ENCODE peak calls at places on chromosomes 11 and 22, in nine cellular contexts. F is BJ, M is PC-9, K is colonic mucosa, S is hepatocyte, B is AG04450, D is dorsolateral prefrontal cortex, W is IMR-90, J is neuronal stem cell. L is an unnamed sample.

GRCh38 chr22:33803371-33803770 is 116.9 kb downstream of the LARGE1 start:
- DNase-seq in F (peak; percentile 97), M (no peak), K (no peak), S (peak; percentile 46), B (peak; percentile 90), D (peak; percentile 37), W (peak; percentile 98), J (no peak), L (no peak)

GRCh38 chr11:94623120-94623735 is 56.1 kb downstream of the PIWIL4 start:
- DNase-seq in F (peak; percentile 23), M (peak; percentile 87), K (peak; percentile 35), S (peak; percentile 87), B (peak; percentile 46), D (peak; percentile 41), W (peak; percentile 78), J (peak; percentile 75), L (peak; percentile 90)

GRCh38 chr11:1107316-1108245 is 32.9 kb downstream of the MUC2 start:
- DNase-seq in F (no peak), M (no peak), K (no peak), S (no peak), B (no peak), D (no peak), W (no peak), J (no peak), L (no peak)

GRCh38 chr11:73389902-73390301 is 13.7 kb downstream of the RELT start:
- DNase-seq in F (no peak), M (no peak), K (no peak), S (no peak), B (no peak), D (no peak), W (no peak), J (no peak), L (no peak)

GRCh38 chr11:119685073-119685746 is 43.8 kb downstream of the NECTIN1 start:
- DNase-seq in F (no peak), M (no peak), K (no peak), S (no peak), B (no peak), D (no peak), W (no peak), J (no peak), L (no peak)

GRCh38 chr11:57131080-57131790 is 50.5 kb upstream of the LRRC55 start:
- DNase-seq in F (no peak), M (peak; percentile 45), K (peak; percentile 32), S (peak; percentile 62), B (no peak), D (peak; percentile 15), W (peak; percentile 13), J (peak; percentile 54), L (peak; percentile 69)

GRCh38 chr11:113906038-113906437 is 1.4 kb downstream of the HTR3B start:
- DNase-seq in F (peak; percentile 5), M (peak; percentile 45), K (peak; percentile 68), S (peak; percentile 85), B (peak; percentile 8), D (no peak), W (peak; percentile 51), J (peak; percentile 24), L (peak; percentile 63)

GRCh38 chr11:122998727-122999370 is 17.2 kb upstream of the BSX start:
- DNase-seq in F (peak; percentile 19), M (no peak), K (no peak), S (no peak), B (no peak), D (no peak), W (no peak), J (no peak), L (no peak)

GRCh38 chr11:75784085-75784478 is 15.5 kb downstream of the DGAT2 start:
- DNase-seq in F (no peak), M (no peak), K (no peak), S (no peak), B (no peak), D (no peak), W (no peak), J (no peak), L (no peak)

GRCh38 chr11:77407613-77408012 is 66.3 kb downstream of the PAK1 start:
- DNase-seq in F (peak; percentile 57), M (peak; percentile 86), K (peak; percentile 85), S (peak; percentile 69), B (peak; percentile 41), D (no peak), W (peak; percentile 92), J (no peak), L (peak; percentile 86)

GRCh38 chr11:94740975-94741707 is 27.0 kb upstream of the AMOTL1 start:
- DNase-seq in F (no peak), M (peak; percentile 79), K (no peak), S (peak; percentile 77), B (no peak), D (no peak), W (peak; percentile 69), J (peak; percentile 49), L (peak; percentile 80)

GRCh38 chr11:31887180-31887579 is 76.1 kb upstream of the PAX6 start:
- DNase-seq in F (no peak), M (no peak), K (no peak), S (no peak), B (no peak), D (no peak), W (no peak), J (no peak), L (no peak)

GRCh38 chr22:19963863-19964642 is 22.4 kb upstream of the TXNRD2 start:
- DNase-seq in F (no peak), M (no peak), K (no peak), S (no peak), B (no peak), D (no peak), W (no peak), J (no peak), L (no peak)

GRCh38 chr11:95327273-95327948 is 96.4 kb upstream of the SESN3 start:
- DNase-seq in F (no peak), M (no peak), K (no peak), S (no peak), B (no peak), D (no peak), W (no peak), J (no peak), L (peak; percentile 50)

GRCh38 chr22:27391092-27391770 is 410.3 kb downstream of the MN1 start:
- DNase-seq in F (no peak), M (no peak), K (no peak), S (peak; percentile 32), B (no peak), D (no peak), W (no peak), J (no peak), L (no peak)

GRCh38 chr22:41801886-41802285 is 1.4 kb downstream of the CCDC134 start:
- DNase-seq in F (no peak), M (no peak), K (no peak), S (no peak), B (no peak), D (no peak), W (no peak), J (no peak), L (no peak)
- H3K4me3 ChIP-seq in F (no peak overlapping the region), M (peak overlapping the region; percentile 71), K (no peak overlapping the region), S (peak overlapping the region; percentile 61), B (peak overlapping the region; percentile 1), D (no peak overlapping the region), W (no peak overlapping the region), J (peak overlapping the region; percentile 67), L (peak overlapping the region; percentile 93)

DNA sequence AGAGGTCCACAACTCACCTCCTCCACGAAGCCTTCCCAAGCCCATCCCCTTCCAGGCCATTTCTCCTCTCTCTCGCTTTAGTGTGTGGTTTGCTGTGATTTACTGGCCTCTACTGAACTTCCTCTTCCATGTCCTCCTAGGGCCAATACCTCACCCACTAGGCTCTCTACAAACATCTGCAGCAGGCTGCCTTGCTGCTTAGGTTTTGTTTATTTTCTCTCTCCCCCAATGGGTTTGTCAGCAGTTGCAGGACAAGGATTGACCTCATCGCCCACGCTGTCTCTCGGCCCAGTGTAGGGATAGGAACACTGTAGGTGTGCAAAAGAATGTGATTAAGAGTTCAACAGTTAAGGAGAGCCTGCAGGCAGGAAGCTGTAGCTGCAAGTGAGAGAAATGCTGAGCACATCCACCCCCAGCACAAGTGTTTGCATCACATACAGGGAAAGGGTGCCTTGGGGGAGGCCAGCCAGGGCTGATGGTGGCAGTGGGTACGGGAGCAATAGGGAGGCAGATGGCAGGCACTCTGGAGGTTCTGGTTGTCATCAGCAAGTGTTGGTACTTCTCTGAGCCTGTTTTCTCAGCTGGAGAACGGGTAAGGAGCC is 1.4 kb downstream of the PC start:
- DNase-seq in F (no peak), M (peak; percentile 50), K (no peak), S (peak; percentile 73), B (no peak), D (peak; percentile 63), W (peak; percentile 97), J (no peak), L (peak; percentile 78)
- H3K4me3 ChIP-seq in F (no peak overlapping the region), M (no peak overlapping the region), K (peak overlapping the region; percentile 62), S (no peak overlapping the region), B (peak overlapping the region; percentile 5), D (no peak overlapping the region), W (no peak overlapping the region), J (no peak overlapping the region), L (no peak overlapping the region)

DNA sequence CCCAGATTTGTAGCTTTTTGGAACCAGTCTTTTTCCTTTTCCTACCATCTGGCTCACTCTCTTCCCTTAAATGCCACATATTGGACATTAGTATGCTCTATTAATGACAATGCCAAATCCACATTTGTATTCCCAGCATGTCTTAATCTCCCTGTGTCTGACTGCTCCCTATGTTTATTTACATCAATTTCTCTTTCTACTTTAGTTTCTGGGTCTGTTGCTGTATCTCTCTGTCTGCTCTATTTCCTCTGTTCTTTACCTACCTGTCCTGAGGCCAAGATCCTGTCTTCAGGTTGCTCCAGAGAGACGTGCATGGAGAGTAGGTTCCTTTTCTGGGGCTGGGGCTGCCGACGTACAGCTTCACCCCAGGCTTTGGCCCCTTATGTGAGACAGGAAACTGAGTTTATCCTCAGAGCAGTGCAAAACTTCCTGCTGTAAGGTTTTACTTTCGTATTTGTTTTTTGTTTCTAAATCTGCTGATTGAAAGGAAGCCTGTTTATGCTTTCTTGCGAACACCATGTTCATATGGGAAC is 25.6 kb downstream of the OR2AG2 start:
- DNase-seq in F (no peak), M (no peak), K (peak; percentile 24), S (no peak), B (no peak), D (no peak), W (no peak), J (no peak), L (no peak)
- H3K4me3 ChIP-seq in F (no peak overlapping the region), M (no peak overlapping the region), K (peak overlapping the region; percentile 12), S (no peak overlapping the region), B (no peak overlapping the region), D (no peak overlapping the region), W (no peak overlapping the region), J (no peak overlapping the region), L (no peak overlapping the region)

GRCh38 chr11:34407121-34407813 is 31.5 kb upstream of the CAT start:
- DNase-seq in F (no peak), M (peak; percentile 68), K (no peak), S (no peak), B (no peak), D (no peak), W (no peak), J (no peak), L (peak; percentile 82)

GRCh38 chr11:34403431-34403830 is 35.3 kb upstream of the CAT start:
- DNase-seq in F (no peak), M (no peak), K (no peak), S (no peak), B (no peak), D (no peak), W (no peak), J (no peak), L (no peak)

GRCh38 chr11:34404280-34404679 is 34.5 kb upstream of the CAT start:
- DNase-seq in F (no peak), M (no peak), K (no peak), S (no peak), B (no peak), D (no peak), W (no peak), J (no peak), L (no peak)

GRCh38 chr11:34406413-34406812 is 32.3 kb upstream of the CAT start:
- DNase-seq in F (no peak), M (no peak), K (no peak), S (no peak), B (no peak), D (no peak), W (no peak), J (no peak), L (no peak)

GRCh38 chr11:34405079-34405858 is 33.5 kb upstream of the CAT start:
- DNase-seq in F (no peak), M (no peak), K (no peak), S (no peak), B (no peak), D (no peak), W (no peak), J (no peak), L (peak; percentile 35)
- H3K4me3 ChIP-seq in F (no peak overlapping the region), M (no peak overlapping the region), K (no peak overlapping the region), S (no peak overlapping the region), B (no peak overlapping the region), D (no peak overlapping the region), W (no peak overlapping the region), J (no peak overlapping the region), L (no peak overlapping the region)

L was measured in epithelial cell of esophagus.